ENCODE peak calls at places on chromosomes 11 and 22, in six cellular contexts. One of them, this sample, is unnamed.
A peak's percentile ranks its signal among the peaks of the same experiment; 100 is the strongest.

GRCh38 chr11:76185931-76186401 is 20.3 kb downstream of the WNT11 start:
- DNase-seq in thoracic aorta: no peak
- DNase-seq in heart right ventricle: peak; percentile 50
- DNase-seq in dorsolateral prefrontal cortex: no peak
- DNase-seq in adrenal gland: peak; percentile 91
- DNase-seq in CD4-positive, CD25-positive, alpha-beta regulatory T cell: no peak
- DNase-seq in this sample: no peak

GRCh38 chr11:29002816-29003215 is 894.6 kb downstream of the METTL15 start:
- DNase-seq in thoracic aorta: no peak
- DNase-seq in heart right ventricle: no peak
- DNase-seq in dorsolateral prefrontal cortex: no peak
- DNase-seq in adrenal gland: no peak
- DNase-seq in CD4-positive, CD25-positive, alpha-beta regulatory T cell: no peak
- DNase-seq in this sample: no peak

GRCh38 chr11:131888230-131888826 is 517.9 kb downstream of the NTM start:
- DNase-seq in thoracic aorta: no peak
- DNase-seq in heart right ventricle: no peak
- DNase-seq in dorsolateral prefrontal cortex: no peak
- DNase-seq in adrenal gland: no peak
- DNase-seq in CD4-positive, CD25-positive, alpha-beta regulatory T cell: no peak
- DNase-seq in this sample: no peak

GRCh38 chr11:61021661-61022212 is 50.3 kb downstream of the CD6 start:
- DNase-seq in thoracic aorta: no peak
- DNase-seq in heart right ventricle: no peak
- DNase-seq in dorsolateral prefrontal cortex: no peak
- DNase-seq in adrenal gland: no peak
- DNase-seq in CD4-positive, CD25-positive, alpha-beta regulatory T cell: peak; percentile 91
- DNase-seq in this sample: no peak

GRCh38 chr22:38257170-38257569 is 15.6 kb downstream of the TMEM184B start:
- DNase-seq in thoracic aorta: no peak
- DNase-seq in heart right ventricle: no peak
- DNase-seq in dorsolateral prefrontal cortex: no peak
- DNase-seq in adrenal gland: no peak
- DNase-seq in CD4-positive, CD25-positive, alpha-beta regulatory T cell: no peak
- DNase-seq in this sample: no peak

GRCh38 chr11:120013325-120014250 is 124.3 kb downstream of the TRIM29 start:
- DNase-seq in thoracic aorta: no peak
- DNase-seq in heart right ventricle: peak; percentile 53
- DNase-seq in dorsolateral prefrontal cortex: peak; percentile 76
- DNase-seq in adrenal gland: peak; percentile 40
- DNase-seq in CD4-positive, CD25-positive, alpha-beta regulatory T cell: no peak
- DNase-seq in this sample: no peak

GRCh38 chr11:102530558-102530957 is at the start of gene MMP7:
- DNase-seq in thoracic aorta: no peak
- DNase-seq in heart right ventricle: no peak
- DNase-seq in dorsolateral prefrontal cortex: no peak
- DNase-seq in adrenal gland: no peak
- DNase-seq in CD4-positive, CD25-positive, alpha-beta regulatory T cell: no peak
- DNase-seq in this sample: no peak

GRCh38 chr22:36445158-36445668 is 36.2 kb downstream of the TXN2 start:
- DNase-seq in thoracic aorta: no peak
- DNase-seq in heart right ventricle: peak; percentile 56
- DNase-seq in dorsolateral prefrontal cortex: no peak
- DNase-seq in adrenal gland: peak; percentile 67
- DNase-seq in CD4-positive, CD25-positive, alpha-beta regulatory T cell: no peak
- DNase-seq in this sample: no peak

GRCh38 chr11:122082203-122082602 is 33.8 kb downstream of the BLID start:
- DNase-seq in thoracic aorta: no peak
- DNase-seq in heart right ventricle: no peak
- DNase-seq in dorsolateral prefrontal cortex: no peak
- DNase-seq in adrenal gland: no peak
- DNase-seq in CD4-positive, CD25-positive, alpha-beta regulatory T cell: no peak
- DNase-seq in this sample: no peak

GRCh38 chr22:19756288-19757128 is 4.1 kb upstream of the TBX1 start:
- DNase-seq in thoracic aorta: no peak
- DNase-seq in heart right ventricle: peak; percentile 59
- DNase-seq in dorsolateral prefrontal cortex: no peak
- DNase-seq in adrenal gland: peak; percentile 37
- DNase-seq in CD4-positive, CD25-positive, alpha-beta regulatory T cell: peak; percentile 72
- DNase-seq in this sample: peak; percentile 61

GRCh38 chr11:91433284-91434010 is 791.2 kb upstream of the FAT3 start:
- DNase-seq in thoracic aorta: no peak
- DNase-seq in heart right ventricle: no peak
- DNase-seq in dorsolateral prefrontal cortex: no peak
- DNase-seq in adrenal gland: no peak
- DNase-seq in CD4-positive, CD25-positive, alpha-beta regulatory T cell: no peak
- DNase-seq in this sample: no peak

GRCh38 chr11:72594493-72595291 is 79.5 kb downstream of the PDE2A start:
- DNase-seq in thoracic aorta: no peak
- DNase-seq in heart right ventricle: no peak
- DNase-seq in dorsolateral prefrontal cortex: no peak
- DNase-seq in adrenal gland: no peak
- DNase-seq in CD4-positive, CD25-positive, alpha-beta regulatory T cell: no peak
- DNase-seq in this sample: no peak

GRCh38 chr11:88042238-88043032 is 132.8 kb downstream of the RAB38 start:
- DNase-seq in thoracic aorta: no peak
- DNase-seq in heart right ventricle: no peak
- DNase-seq in dorsolateral prefrontal cortex: no peak
- DNase-seq in adrenal gland: no peak
- DNase-seq in CD4-positive, CD25-positive, alpha-beta regulatory T cell: no peak
- DNase-seq in this sample: no peak

GRCh38 chr11:7918141-7918540 is 12.9 kb downstream of the OR10A6 start:
- DNase-seq in thoracic aorta: no peak
- DNase-seq in heart right ventricle: no peak
- DNase-seq in dorsolateral prefrontal cortex: no peak
- DNase-seq in adrenal gland: no peak
- DNase-seq in CD4-positive, CD25-positive, alpha-beta regulatory T cell: no peak
- DNase-seq in this sample: no peak

GRCh38 chr11:132792341-132793140 is 739.8 kb downstream of the OPCML start:
- DNase-seq in thoracic aorta: no peak
- DNase-seq in heart right ventricle: no peak
- DNase-seq in dorsolateral prefrontal cortex: no peak
- DNase-seq in adrenal gland: no peak
- DNase-seq in CD4-positive, CD25-positive, alpha-beta regulatory T cell: no peak
- DNase-seq in this sample: no peak

GRCh38 chr11:85575388-85575787 is 51.8 kb downstream of the DLG2 start:
- DNase-seq in thoracic aorta: no peak
- DNase-seq in heart right ventricle: no peak
- DNase-seq in dorsolateral prefrontal cortex: no peak
- DNase-seq in adrenal gland: no peak
- DNase-seq in CD4-positive, CD25-positive, alpha-beta regulatory T cell: no peak
- DNase-seq in this sample: no peak

GRCh38 chr22:17920145-17920605 is 104.2 kb downstream of the MICAL3 start:
- DNase-seq in thoracic aorta: no peak
- DNase-seq in heart right ventricle: peak; percentile 70
- DNase-seq in dorsolateral prefrontal cortex: peak; percentile 65
- DNase-seq in adrenal gland: peak; percentile 86
- DNase-seq in CD4-positive, CD25-positive, alpha-beta regulatory T cell: no peak
- DNase-seq in this sample: no peak

GRCh38 chr22:41919357-41920224 is 4.7 kb upstream of the SHISA8 start:
- DNase-seq in thoracic aorta: no peak
- DNase-seq in heart right ventricle: peak; percentile 74
- DNase-seq in dorsolateral prefrontal cortex: peak; percentile 72
- DNase-seq in adrenal gland: peak; percentile 79
- DNase-seq in CD4-positive, CD25-positive, alpha-beta regulatory T cell: no peak
- DNase-seq in this sample: peak; percentile 52

GRCh38 chr11:46309669-46310288 is 32.3 kb downstream of the CREB3L1 start:
- DNase-seq in thoracic aorta: no peak
- DNase-seq in heart right ventricle: no peak
- DNase-seq in dorsolateral prefrontal cortex: no peak
- DNase-seq in adrenal gland: no peak
- DNase-seq in CD4-positive, CD25-positive, alpha-beta regulatory T cell: no peak
- DNase-seq in this sample: no peak

GRCh38 chr22:20536590-20537324 is 29.3 kb downstream of the MED15 start:
- DNase-seq in thoracic aorta: no peak
- DNase-seq in heart right ventricle: peak; percentile 50
- DNase-seq in dorsolateral prefrontal cortex: no peak
- DNase-seq in adrenal gland: no peak
- DNase-seq in CD4-positive, CD25-positive, alpha-beta regulatory T cell: no peak
- DNase-seq in this sample: no peak

GRCh38 chr11:12120031-12121008 is 9.9 kb downstream of the MICAL2 start:
- DNase-seq in thoracic aorta: no peak
- DNase-seq in heart right ventricle: no peak
- DNase-seq in dorsolateral prefrontal cortex: no peak
- DNase-seq in adrenal gland: no peak
- DNase-seq in CD4-positive, CD25-positive, alpha-beta regulatory T cell: no peak
- DNase-seq in this sample: no peak

GRCh38 chr22:20580179-20580578 is 72.8 kb downstream of the MED15 start:
- DNase-seq in thoracic aorta: no peak
- DNase-seq in heart right ventricle: no peak
- DNase-seq in dorsolateral prefrontal cortex: no peak
- DNase-seq in adrenal gland: no peak
- DNase-seq in CD4-positive, CD25-positive, alpha-beta regulatory T cell: no peak
- DNase-seq in this sample: no peak

GRCh38 chr11:11043676-11044075 is 185.8 kb upstream of the ZBED5 start:
- DNase-seq in thoracic aorta: no peak
- DNase-seq in heart right ventricle: no peak
- DNase-seq in dorsolateral prefrontal cortex: no peak
- DNase-seq in adrenal gland: no peak
- DNase-seq in CD4-positive, CD25-positive, alpha-beta regulatory T cell: no peak
- DNase-seq in this sample: no peak

GRCh38 chr11:57539342-57539741 is 1.9 kb downstream of the SMTNL1 start:
- DNase-seq in thoracic aorta: no peak
- DNase-seq in heart right ventricle: no peak
- DNase-seq in dorsolateral prefrontal cortex: no peak
- DNase-seq in adrenal gland: no peak
- DNase-seq in CD4-positive, CD25-positive, alpha-beta regulatory T cell: no peak
- DNase-seq in this sample: no peak

GRCh38 chr22:43060213-43060612 is 29.0 kb downstream of the TTLL1 start:
- DNase-seq in thoracic aorta: no peak
- DNase-seq in heart right ventricle: no peak
- DNase-seq in dorsolateral prefrontal cortex: no peak
- DNase-seq in adrenal gland: peak; percentile 48
- DNase-seq in CD4-positive, CD25-positive, alpha-beta regulatory T cell: peak; percentile 15
- DNase-seq in this sample: no peak

GRCh38 chr11:33722579-33723234 is 13.5 kb downstream of the CD59 start:
- DNase-seq in thoracic aorta: no peak
- DNase-seq in heart right ventricle: no peak
- DNase-seq in dorsolateral prefrontal cortex: no peak
- DNase-seq in adrenal gland: peak; percentile 50
- DNase-seq in CD4-positive, CD25-positive, alpha-beta regulatory T cell: no peak
- DNase-seq in this sample: peak; percentile 37
- H3K4me3 ChIP-seq in thoracic aorta: no peak overlapping the region
- H3K4me3 ChIP-seq in heart right ventricle: no peak overlapping the region
- H3K4me3 ChIP-seq in dorsolateral prefrontal cortex: no peak overlapping the region
- H3K4me3 ChIP-seq in adrenal gland: no peak overlapping the region
- H3K4me3 ChIP-seq in CD4-positive, CD25-positive, alpha-beta regulatory T cell: no peak overlapping the region
- H3K4me3 ChIP-seq in this sample: no peak overlapping the region

GRCh38 chr22:45502215-45503070 is at the start of gene FBLN1:
- DNase-seq in thoracic aorta: no peak
- DNase-seq in heart right ventricle: peak; percentile 64
- DNase-seq in dorsolateral prefrontal cortex: no peak
- DNase-seq in adrenal gland: no peak
- DNase-seq in CD4-positive, CD25-positive, alpha-beta regulatory T cell: no peak
- DNase-seq in this sample: no peak

GRCh38 chr22:45504703-45505341 is 2.1 kb downstream of the FBLN1 start:
- DNase-seq in thoracic aorta: no peak
- DNase-seq in heart right ventricle: peak; percentile 63
- DNase-seq in dorsolateral prefrontal cortex: peak; percentile 17
- DNase-seq in adrenal gland: no peak
- DNase-seq in CD4-positive, CD25-positive, alpha-beta regulatory T cell: no peak
- DNase-seq in this sample: no peak

GRCh38 chr22:45503816-45504702 is 1.4 kb downstream of the FBLN1 start:
- DNase-seq in thoracic aorta: no peak
- DNase-seq in heart right ventricle: no peak
- DNase-seq in dorsolateral prefrontal cortex: no peak
- DNase-seq in adrenal gland: no peak
- DNase-seq in CD4-positive, CD25-positive, alpha-beta regulatory T cell: no peak
- DNase-seq in this sample: no peak

GRCh38 chr22:45505991-45506743 is 3.5 kb downstream of the FBLN1 start:
- DNase-seq in thoracic aorta: no peak
- DNase-seq in heart right ventricle: no peak
- DNase-seq in dorsolateral prefrontal cortex: no peak
- DNase-seq in adrenal gland: no peak
- DNase-seq in CD4-positive, CD25-positive, alpha-beta regulatory T cell: no peak
- DNase-seq in this sample: no peak

GRCh38 chr22:45503071-45503815 is 560 bp downstream of the FBLN1 start:
- DNase-seq in thoracic aorta: no peak
- DNase-seq in heart right ventricle: no peak
- DNase-seq in dorsolateral prefrontal cortex: no peak
- DNase-seq in adrenal gland: no peak
- DNase-seq in CD4-positive, CD25-positive, alpha-beta regulatory T cell: no peak
- DNase-seq in this sample: no peak
- H3K4me3 ChIP-seq in thoracic aorta: peak overlapping the region; percentile 71
- H3K4me3 ChIP-seq in heart right ventricle: peak overlapping the region; percentile 45
- H3K4me3 ChIP-seq in dorsolateral prefrontal cortex: peak overlapping the region; percentile 26
- H3K4me3 ChIP-seq in adrenal gland: peak overlapping the region; percentile 57
- H3K4me3 ChIP-seq in CD4-positive, CD25-positive, alpha-beta regulatory T cell: no peak overlapping the region
- H3K4me3 ChIP-seq in this sample: peak overlapping the region; percentile 27

DNA sequence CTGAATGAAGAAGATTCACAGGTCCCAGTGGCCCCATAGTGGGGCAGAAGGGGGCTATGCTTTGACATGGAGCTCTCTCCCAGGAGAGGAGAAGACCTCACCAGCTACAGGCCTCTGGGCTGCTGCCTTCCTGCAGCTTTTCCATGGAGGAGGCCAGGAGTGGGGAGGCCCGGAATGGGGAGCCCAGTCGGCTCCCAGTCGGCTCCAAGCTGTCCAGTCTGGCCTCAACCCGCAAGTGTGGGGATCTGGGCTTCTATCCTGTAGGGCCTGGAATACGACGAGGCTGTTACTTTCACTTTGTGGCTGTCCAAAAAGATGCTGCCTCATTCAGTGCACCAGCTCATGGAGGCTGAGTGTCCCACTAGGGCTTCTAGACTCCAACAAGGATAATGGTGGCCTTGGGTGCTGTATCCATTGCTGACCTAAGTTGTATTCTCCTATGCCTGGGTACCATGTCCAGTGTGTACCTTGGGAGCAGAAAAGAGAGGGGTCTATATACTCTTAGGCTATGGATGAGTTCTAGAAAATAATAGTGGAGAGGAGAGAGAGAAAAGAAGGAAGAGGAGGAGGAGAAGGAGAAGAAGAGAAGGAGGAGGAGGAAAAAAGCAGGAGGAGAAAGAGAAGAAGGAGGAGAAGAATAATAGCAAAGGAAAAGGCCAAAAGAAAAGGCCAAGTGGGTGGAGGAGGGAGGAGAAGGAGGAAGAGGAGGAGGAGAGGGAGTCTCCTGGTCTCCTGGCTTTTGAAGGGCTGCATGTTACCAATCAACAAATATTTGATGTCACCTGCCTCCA is 1.1 kb downstream of the MYO18B start:
- DNase-seq in thoracic aorta: no peak
- DNase-seq in heart right ventricle: no peak
- DNase-seq in dorsolateral prefrontal cortex: no peak
- DNase-seq in adrenal gland: no peak
- DNase-seq in CD4-positive, CD25-positive, alpha-beta regulatory T cell: no peak
- DNase-seq in this sample: no peak
- H3K4me3 ChIP-seq in thoracic aorta: peak overlapping the region; percentile 89
- H3K4me3 ChIP-seq in heart right ventricle: peak overlapping the region; percentile 49
- H3K4me3 ChIP-seq in dorsolateral prefrontal cortex: no peak overlapping the region
- H3K4me3 ChIP-seq in adrenal gland: no peak overlapping the region
- H3K4me3 ChIP-seq in CD4-positive, CD25-positive, alpha-beta regulatory T cell: no peak overlapping the region
- H3K4me3 ChIP-seq in this sample: no peak overlapping the region

DNA sequence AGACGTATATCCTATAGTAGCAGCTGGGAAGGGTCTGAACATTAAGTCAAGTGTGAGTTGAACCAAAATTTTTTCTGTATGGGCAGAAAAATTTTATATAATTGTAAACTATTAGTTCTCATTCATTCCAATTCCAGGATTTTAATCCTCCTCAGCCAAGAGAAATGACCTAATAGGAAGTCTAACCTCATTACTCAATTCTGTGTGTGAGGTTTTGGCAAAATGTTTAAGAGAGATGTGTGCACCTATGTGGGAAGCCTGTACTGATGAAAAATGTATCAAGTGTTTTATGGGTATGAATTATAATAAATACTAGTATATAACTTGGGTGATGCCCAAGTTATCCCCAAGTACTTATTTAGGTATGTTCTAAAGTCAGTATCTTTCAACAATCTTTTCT is 311.6 kb upstream of the PITPNB start:
- DNase-seq in thoracic aorta: no peak
- DNase-seq in heart right ventricle: no peak
- DNase-seq in dorsolateral prefrontal cortex: no peak
- DNase-seq in adrenal gland: no peak
- DNase-seq in CD4-positive, CD25-positive, alpha-beta regulatory T cell: no peak
- DNase-seq in this sample: no peak
- H3K4me3 ChIP-seq in thoracic aorta: no peak overlapping the region
- H3K4me3 ChIP-seq in heart right ventricle: no peak overlapping the region
- H3K4me3 ChIP-seq in dorsolateral prefrontal cortex: no peak overlapping the region
- H3K4me3 ChIP-seq in adrenal gland: no peak overlapping the region
- H3K4me3 ChIP-seq in CD4-positive, CD25-positive, alpha-beta regulatory T cell: no peak overlapping the region
- H3K4me3 ChIP-seq in this sample: no peak overlapping the region

This sample was measured in lung.